ENCODE peak calls at places on chromosomes 6 and 20, in seven cellular contexts. One of them, this sample, is unnamed.

GRCh38 chr6:106745396-106745795 is 116.0 kb downstream of the QRSL1 start:
- ATAC-seq in stimulated activated effector memory CD8-positive, alpha-beta T cell treated with anti-CD3 and anti-CD28 coated beads, Interleukin-12 subunit alpha, Interleukin-12 subunit beta, amount 100 ng/mL, for 72 hours: no peak
- ATAC-seq in lower lobe of right lung: peak
- ATAC-seq in HCT116: no peak
- ATAC-seq in activated CD8-positive, alpha-beta T cell treated with anti-CD3 and anti-CD28 coated beads, Interleukin-2, amount 10 ng/mL, durations not matched to agents 7 days and 5 days: no peak
- ATAC-seq in memory B cell: no peak
- ATAC-seq in foreskin keratinocyte: no peak
- ATAC-seq in this sample: no peak

GRCh38 chr6:36963451-36964290 is 9.1 kb downstream of the PI16 start:
- ATAC-seq in stimulated activated effector memory CD8-positive, alpha-beta T cell treated with anti-CD3 and anti-CD28 coated beads, Interleukin-12 subunit alpha, Interleukin-12 subunit beta, amount 100 ng/mL, for 72 hours: peak
- ATAC-seq in lower lobe of right lung: peak
- ATAC-seq in HCT116: peak
- ATAC-seq in activated CD8-positive, alpha-beta T cell treated with anti-CD3 and anti-CD28 coated beads, Interleukin-2, amount 10 ng/mL, durations not matched to agents 7 days and 5 days: peak
- ATAC-seq in memory B cell: peak
- ATAC-seq in foreskin keratinocyte: peak
- ATAC-seq in this sample: peak

GRCh38 chr6:28648878-28649375 is 123.2 kb downstream of the GPX5 start:
- ATAC-seq in stimulated activated effector memory CD8-positive, alpha-beta T cell treated with anti-CD3 and anti-CD28 coated beads, Interleukin-12 subunit alpha, Interleukin-12 subunit beta, amount 100 ng/mL, for 72 hours: no peak
- ATAC-seq in lower lobe of right lung: no peak
- ATAC-seq in HCT116: peak
- ATAC-seq in activated CD8-positive, alpha-beta T cell treated with anti-CD3 and anti-CD28 coated beads, Interleukin-2, amount 10 ng/mL, durations not matched to agents 7 days and 5 days: no peak
- ATAC-seq in memory B cell: no peak
- ATAC-seq in foreskin keratinocyte: peak
- ATAC-seq in this sample: no peak

GRCh38 chr6:15325540-15325955 is 79.7 kb downstream of the JARID2 start:
- ATAC-seq in stimulated activated effector memory CD8-positive, alpha-beta T cell treated with anti-CD3 and anti-CD28 coated beads, Interleukin-12 subunit alpha, Interleukin-12 subunit beta, amount 100 ng/mL, for 72 hours: peak
- ATAC-seq in lower lobe of right lung: no peak
- ATAC-seq in HCT116: no peak
- ATAC-seq in activated CD8-positive, alpha-beta T cell treated with anti-CD3 and anti-CD28 coated beads, Interleukin-2, amount 10 ng/mL, durations not matched to agents 7 days and 5 days: no peak
- ATAC-seq in memory B cell: peak
- ATAC-seq in foreskin keratinocyte: no peak
- ATAC-seq in this sample: no peak

GRCh38 chr6:107642348-107643347 is 152.7 kb downstream of the SOBP start:
- ATAC-seq in stimulated activated effector memory CD8-positive, alpha-beta T cell treated with anti-CD3 and anti-CD28 coated beads, Interleukin-12 subunit alpha, Interleukin-12 subunit beta, amount 100 ng/mL, for 72 hours: no peak
- ATAC-seq in lower lobe of right lung: no peak
- ATAC-seq in HCT116: no peak
- ATAC-seq in activated CD8-positive, alpha-beta T cell treated with anti-CD3 and anti-CD28 coated beads, Interleukin-2, amount 10 ng/mL, durations not matched to agents 7 days and 5 days: no peak
- ATAC-seq in memory B cell: peak
- ATAC-seq in foreskin keratinocyte: no peak
- ATAC-seq in this sample: no peak

GRCh38 chr6:25094726-25095125 is 159.0 kb upstream of the RIPOR2 start:
- ATAC-seq in stimulated activated effector memory CD8-positive, alpha-beta T cell treated with anti-CD3 and anti-CD28 coated beads, Interleukin-12 subunit alpha, Interleukin-12 subunit beta, amount 100 ng/mL, for 72 hours: no peak
- ATAC-seq in lower lobe of right lung: peak
- ATAC-seq in HCT116: no peak
- ATAC-seq in activated CD8-positive, alpha-beta T cell treated with anti-CD3 and anti-CD28 coated beads, Interleukin-2, amount 10 ng/mL, durations not matched to agents 7 days and 5 days: no peak
- ATAC-seq in memory B cell: no peak
- ATAC-seq in foreskin keratinocyte: no peak
- ATAC-seq in this sample: peak

GRCh38 chr20:42125426-42125825 is 507.2 kb upstream of the CHD6 start:
- ATAC-seq in stimulated activated effector memory CD8-positive, alpha-beta T cell treated with anti-CD3 and anti-CD28 coated beads, Interleukin-12 subunit alpha, Interleukin-12 subunit beta, amount 100 ng/mL, for 72 hours: no peak
- ATAC-seq in lower lobe of right lung: no peak
- ATAC-seq in HCT116: no peak
- ATAC-seq in activated CD8-positive, alpha-beta T cell treated with anti-CD3 and anti-CD28 coated beads, Interleukin-2, amount 10 ng/mL, durations not matched to agents 7 days and 5 days: no peak
- ATAC-seq in memory B cell: no peak
- ATAC-seq in foreskin keratinocyte: no peak
- ATAC-seq in this sample: no peak

GRCh38 chr6:148550569-148550968 is 196.3 kb upstream of the UST start:
- ATAC-seq in stimulated activated effector memory CD8-positive, alpha-beta T cell treated with anti-CD3 and anti-CD28 coated beads, Interleukin-12 subunit alpha, Interleukin-12 subunit beta, amount 100 ng/mL, for 72 hours: no peak
- ATAC-seq in lower lobe of right lung: no peak
- ATAC-seq in HCT116: no peak
- ATAC-seq in activated CD8-positive, alpha-beta T cell treated with anti-CD3 and anti-CD28 coated beads, Interleukin-2, amount 10 ng/mL, durations not matched to agents 7 days and 5 days: no peak
- ATAC-seq in memory B cell: no peak
- ATAC-seq in foreskin keratinocyte: no peak
- ATAC-seq in this sample: no peak

GRCh38 chr6:152117156-152118129 is 310.0 kb downstream of the ESR1 start:
- ATAC-seq in stimulated activated effector memory CD8-positive, alpha-beta T cell treated with anti-CD3 and anti-CD28 coated beads, Interleukin-12 subunit alpha, Interleukin-12 subunit beta, amount 100 ng/mL, for 72 hours: peak
- ATAC-seq in lower lobe of right lung: no peak
- ATAC-seq in HCT116: no peak
- ATAC-seq in activated CD8-positive, alpha-beta T cell treated with anti-CD3 and anti-CD28 coated beads, Interleukin-2, amount 10 ng/mL, durations not matched to agents 7 days and 5 days: peak
- ATAC-seq in memory B cell: peak
- ATAC-seq in foreskin keratinocyte: peak
- ATAC-seq in this sample: no peak

GRCh38 chr6:148962854-148963515 is 216.2 kb downstream of the UST start:
- ATAC-seq in stimulated activated effector memory CD8-positive, alpha-beta T cell treated with anti-CD3 and anti-CD28 coated beads, Interleukin-12 subunit alpha, Interleukin-12 subunit beta, amount 100 ng/mL, for 72 hours: no peak
- ATAC-seq in lower lobe of right lung: no peak
- ATAC-seq in HCT116: no peak
- ATAC-seq in activated CD8-positive, alpha-beta T cell treated with anti-CD3 and anti-CD28 coated beads, Interleukin-2, amount 10 ng/mL, durations not matched to agents 7 days and 5 days: no peak
- ATAC-seq in memory B cell: no peak
- ATAC-seq in foreskin keratinocyte: no peak
- ATAC-seq in this sample: no peak

GRCh38 chr6:64932486-64932885 is 774.5 kb downstream of the EYS start:
- ATAC-seq in stimulated activated effector memory CD8-positive, alpha-beta T cell treated with anti-CD3 and anti-CD28 coated beads, Interleukin-12 subunit alpha, Interleukin-12 subunit beta, amount 100 ng/mL, for 72 hours: no peak
- ATAC-seq in lower lobe of right lung: no peak
- ATAC-seq in HCT116: no peak
- ATAC-seq in activated CD8-positive, alpha-beta T cell treated with anti-CD3 and anti-CD28 coated beads, Interleukin-2, amount 10 ng/mL, durations not matched to agents 7 days and 5 days: no peak
- ATAC-seq in memory B cell: no peak
- ATAC-seq in foreskin keratinocyte: peak
- ATAC-seq in this sample: no peak

GRCh38 chr6:16602035-16602434 is 159.2 kb downstream of the ATXN1 start:
- ATAC-seq in stimulated activated effector memory CD8-positive, alpha-beta T cell treated with anti-CD3 and anti-CD28 coated beads, Interleukin-12 subunit alpha, Interleukin-12 subunit beta, amount 100 ng/mL, for 72 hours: peak
- ATAC-seq in lower lobe of right lung: no peak
- ATAC-seq in HCT116: no peak
- ATAC-seq in activated CD8-positive, alpha-beta T cell treated with anti-CD3 and anti-CD28 coated beads, Interleukin-2, amount 10 ng/mL, durations not matched to agents 7 days and 5 days: no peak
- ATAC-seq in memory B cell: no peak
- ATAC-seq in foreskin keratinocyte: no peak
- ATAC-seq in this sample: no peak

GRCh38 chr6:126182650-126183311 is 157.1 kb upstream of the CENPW start:
- ATAC-seq in stimulated activated effector memory CD8-positive, alpha-beta T cell treated with anti-CD3 and anti-CD28 coated beads, Interleukin-12 subunit alpha, Interleukin-12 subunit beta, amount 100 ng/mL, for 72 hours: no peak
- ATAC-seq in lower lobe of right lung: no peak
- ATAC-seq in HCT116: peak
- ATAC-seq in activated CD8-positive, alpha-beta T cell treated with anti-CD3 and anti-CD28 coated beads, Interleukin-2, amount 10 ng/mL, durations not matched to agents 7 days and 5 days: no peak
- ATAC-seq in memory B cell: no peak
- ATAC-seq in foreskin keratinocyte: peak
- ATAC-seq in this sample: peak

GRCh38 chr6:151698921-151699705 is 108.4 kb upstream of the ESR1 start:
- ATAC-seq in stimulated activated effector memory CD8-positive, alpha-beta T cell treated with anti-CD3 and anti-CD28 coated beads, Interleukin-12 subunit alpha, Interleukin-12 subunit beta, amount 100 ng/mL, for 72 hours: no peak
- ATAC-seq in lower lobe of right lung: no peak
- ATAC-seq in HCT116: no peak
- ATAC-seq in activated CD8-positive, alpha-beta T cell treated with anti-CD3 and anti-CD28 coated beads, Interleukin-2, amount 10 ng/mL, durations not matched to agents 7 days and 5 days: no peak
- ATAC-seq in memory B cell: no peak
- ATAC-seq in foreskin keratinocyte: no peak
- ATAC-seq in this sample: no peak

GRCh38 chr6:7235712-7236311 is 77.2 kb downstream of the SSR1 start:
- ATAC-seq in stimulated activated effector memory CD8-positive, alpha-beta T cell treated with anti-CD3 and anti-CD28 coated beads, Interleukin-12 subunit alpha, Interleukin-12 subunit beta, amount 100 ng/mL, for 72 hours: no peak
- ATAC-seq in lower lobe of right lung: peak
- ATAC-seq in HCT116: peak
- ATAC-seq in activated CD8-positive, alpha-beta T cell treated with anti-CD3 and anti-CD28 coated beads, Interleukin-2, amount 10 ng/mL, durations not matched to agents 7 days and 5 days: no peak
- ATAC-seq in memory B cell: no peak
- ATAC-seq in foreskin keratinocyte: peak
- ATAC-seq in this sample: peak

GRCh38 chr20:53154540-53154939 is 182.4 kb downstream of the TSHZ2 start:
- ATAC-seq in stimulated activated effector memory CD8-positive, alpha-beta T cell treated with anti-CD3 and anti-CD28 coated beads, Interleukin-12 subunit alpha, Interleukin-12 subunit beta, amount 100 ng/mL, for 72 hours: peak
- ATAC-seq in lower lobe of right lung: no peak
- ATAC-seq in HCT116: no peak
- ATAC-seq in activated CD8-positive, alpha-beta T cell treated with anti-CD3 and anti-CD28 coated beads, Interleukin-2, amount 10 ng/mL, durations not matched to agents 7 days and 5 days: no peak
- ATAC-seq in memory B cell: no peak
- ATAC-seq in foreskin keratinocyte: peak
- ATAC-seq in this sample: no peak

GRCh38 chr6:137282253-137282652 is 63.1 kb upstream of the IFNGR1 start:
- ATAC-seq in stimulated activated effector memory CD8-positive, alpha-beta T cell treated with anti-CD3 and anti-CD28 coated beads, Interleukin-12 subunit alpha, Interleukin-12 subunit beta, amount 100 ng/mL, for 72 hours: no peak
- ATAC-seq in lower lobe of right lung: no peak
- ATAC-seq in HCT116: no peak
- ATAC-seq in activated CD8-positive, alpha-beta T cell treated with anti-CD3 and anti-CD28 coated beads, Interleukin-2, amount 10 ng/mL, durations not matched to agents 7 days and 5 days: no peak
- ATAC-seq in memory B cell: peak
- ATAC-seq in foreskin keratinocyte: no peak
- ATAC-seq in this sample: no peak

GRCh38 chr20:56249244-56249955 is 868 bp downstream of the MC3R start:
- ATAC-seq in stimulated activated effector memory CD8-positive, alpha-beta T cell treated with anti-CD3 and anti-CD28 coated beads, Interleukin-12 subunit alpha, Interleukin-12 subunit beta, amount 100 ng/mL, for 72 hours: no peak
- ATAC-seq in lower lobe of right lung: no peak
- ATAC-seq in HCT116: peak
- ATAC-seq in activated CD8-positive, alpha-beta T cell treated with anti-CD3 and anti-CD28 coated beads, Interleukin-2, amount 10 ng/mL, durations not matched to agents 7 days and 5 days: no peak
- ATAC-seq in memory B cell: no peak
- ATAC-seq in foreskin keratinocyte: peak
- ATAC-seq in this sample: peak

GRCh38 chr6:4460595-4461475 is 315.4 kb upstream of the CDYL start:
- ATAC-seq in stimulated activated effector memory CD8-positive, alpha-beta T cell treated with anti-CD3 and anti-CD28 coated beads, Interleukin-12 subunit alpha, Interleukin-12 subunit beta, amount 100 ng/mL, for 72 hours: no peak
- ATAC-seq in lower lobe of right lung: peak
- ATAC-seq in HCT116: no peak
- ATAC-seq in activated CD8-positive, alpha-beta T cell treated with anti-CD3 and anti-CD28 coated beads, Interleukin-2, amount 10 ng/mL, durations not matched to agents 7 days and 5 days: no peak
- ATAC-seq in memory B cell: no peak
- ATAC-seq in foreskin keratinocyte: peak
- ATAC-seq in this sample: peak

GRCh38 chr20:50192364-50193168 is 1.9 kb downstream of the CEBPB start:
- ATAC-seq in stimulated activated effector memory CD8-positive, alpha-beta T cell treated with anti-CD3 and anti-CD28 coated beads, Interleukin-12 subunit alpha, Interleukin-12 subunit beta, amount 100 ng/mL, for 72 hours: peak
- ATAC-seq in lower lobe of right lung: peak
- ATAC-seq in HCT116: no peak
- ATAC-seq in activated CD8-positive, alpha-beta T cell treated with anti-CD3 and anti-CD28 coated beads, Interleukin-2, amount 10 ng/mL, durations not matched to agents 7 days and 5 days: peak
- ATAC-seq in memory B cell: peak
- ATAC-seq in foreskin keratinocyte: peak
- ATAC-seq in this sample: peak

GRCh38 chr20:50053790-50054547 is 59.0 kb downstream of the UBE2V1 start:
- ATAC-seq in stimulated activated effector memory CD8-positive, alpha-beta T cell treated with anti-CD3 and anti-CD28 coated beads, Interleukin-12 subunit alpha, Interleukin-12 subunit beta, amount 100 ng/mL, for 72 hours: no peak
- ATAC-seq in lower lobe of right lung: no peak
- ATAC-seq in HCT116: peak
- ATAC-seq in activated CD8-positive, alpha-beta T cell treated with anti-CD3 and anti-CD28 coated beads, Interleukin-2, amount 10 ng/mL, durations not matched to agents 7 days and 5 days: no peak
- ATAC-seq in memory B cell: no peak
- ATAC-seq in foreskin keratinocyte: no peak
- ATAC-seq in this sample: no peak